ENCODE peak calls at places on chromosomes 5 and 9, in nine cellular contexts. J, G, X, L, U, F, S, B and T are unnamed samples.

GRCh38 chr5:173530547-173530946 is 85.9 kb downstream of the BOD1 start:
- DNase-seq in J (no peak), G (no peak), X (no peak), L (no peak), U (peak; percentile 36), F (no peak), S (peak; percentile 37), B (no peak), T (peak; percentile 69)

GRCh38 chr5:157888814-157889532 is 30.0 kb upstream of the CLINT1 start:
- DNase-seq in J (peak; percentile 30), G (no peak), X (no peak), L (no peak), U (no peak), F (no peak), S (no peak), B (no peak), T (no peak)

GRCh38 chr5:172731286-172732073 is 39.5 kb downstream of the DUSP1 start:
- DNase-seq in J (no peak), G (no peak), X (no peak), L (peak; percentile 87), U (no peak), F (no peak), S (no peak), B (no peak), T (no peak)

GRCh38 chr9:18544456-18544855 is 70.5 kb downstream of the ADAMTSL1 start:
- DNase-seq in J (no peak), G (no peak), X (no peak), L (no peak), U (no peak), F (no peak), S (no peak), B (no peak), T (no peak)

GRCh38 chr9:80707120-80707519 is 982.2 kb downstream of the TLE1 start:
- DNase-seq in J (peak; percentile 98), G (no peak), X (no peak), L (no peak), U (no peak), F (no peak), S (no peak), B (no peak), T (no peak)

GRCh38 chr5:125185740-125186139 is 439.3 kb upstream of the ZNF608 start:
- DNase-seq in J (no peak), G (no peak), X (no peak), L (no peak), U (no peak), F (no peak), S (no peak), B (no peak), T (no peak)

GRCh38 chr5:145856285-145856818 is 16.5 kb downstream of the GRXCR2 start:
- DNase-seq in J (no peak), G (no peak), X (peak; percentile 27), L (no peak), U (no peak), F (no peak), S (no peak), B (no peak), T (peak; percentile 50)

GRCh38 chr9:9912459-9912858 is 700.3 kb downstream of the PTPRD start:
- DNase-seq in J (no peak), G (no peak), X (no peak), L (no peak), U (peak; percentile 9), F (no peak), S (no peak), B (no peak), T (no peak)

GRCh38 chr5:58135571-58136335 is 324.1 kb downstream of the PLK2 start:
- DNase-seq in J (no peak), G (no peak), X (no peak), L (no peak), U (peak; percentile 42), F (no peak), S (no peak), B (no peak), T (no peak)

GRCh38 chr5:38105231-38105570 is 153.2 kb upstream of the EGFLAM start:
- DNase-seq in J (no peak), G (no peak), X (no peak), L (no peak), U (no peak), F (no peak), S (no peak), B (no peak), T (no peak)

GRCh38 chr5:150172147-150172546 is 5.6 kb downstream of the CDX1 start:
- DNase-seq in J (peak; percentile 3), G (no peak), X (peak; percentile 42), L (no peak), U (no peak), F (no peak), S (no peak), B (no peak), T (no peak)

GRCh38 chr9:134065720-134066419 is 2.0 kb downstream of the BRD3 start:
- DNase-seq in J (no peak), G (no peak), X (no peak), L (peak; percentile 52), U (peak; percentile 38), F (no peak), S (peak; percentile 91), B (peak; percentile 21), T (peak; percentile 73)

GRCh38 chr9:119302988-119303698 is 66.1 kb downstream of the BRINP1 start:
- DNase-seq in J (no peak), G (no peak), X (no peak), L (no peak), U (no peak), F (no peak), S (peak; percentile 1), B (no peak), T (no peak)

GRCh38 chr9:85960688-85961093 is 19.7 kb downstream of the NAA35 start:
- DNase-seq in J (no peak), G (no peak), X (no peak), L (no peak), U (peak; percentile 60), F (no peak), S (no peak), B (no peak), T (no peak)

GRCh38 chr9:87510251-87510683 is 12.6 kb downstream of the DAPK1 start:
- DNase-seq in J (no peak), G (no peak), X (no peak), L (no peak), U (no peak), F (no peak), S (no peak), B (no peak), T (no peak)

GRCh38 chr5:122493091-122493775 is 181.2 kb downstream of the SNCAIP start:
- DNase-seq in J (no peak), G (no peak), X (no peak), L (no peak), U (no peak), F (no peak), S (no peak), B (no peak), T (no peak)

GRCh38 chr9:112858625-112859147 is 32.0 kb downstream of the SLC46A2 start:
- DNase-seq in J (no peak), G (no peak), X (no peak), L (no peak), U (no peak), F (no peak), S (peak; percentile 73), B (no peak), T (peak; percentile 34)

DNA sequence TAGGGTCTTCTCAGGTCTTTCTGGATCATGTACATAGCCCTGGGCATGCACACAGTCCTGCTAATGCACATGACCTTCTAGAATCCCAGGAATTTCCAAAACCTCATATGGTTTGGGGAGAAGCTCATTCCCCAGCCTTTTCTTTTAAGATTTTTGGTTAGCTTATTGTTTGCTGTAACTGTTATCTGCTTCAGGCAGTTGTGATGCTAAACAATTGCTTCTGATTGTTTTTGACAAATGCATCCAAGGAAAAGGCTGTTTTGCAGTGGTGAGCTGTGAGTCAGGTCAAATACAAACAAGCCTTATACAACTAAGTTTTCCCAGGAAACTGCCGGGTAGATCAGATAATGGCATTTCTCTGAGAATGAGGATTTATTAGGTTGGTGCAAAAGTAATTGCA is 32.7 kb downstream of the SMC5 start:
- DNase-seq in J (no peak), G (no peak), X (no peak), L (no peak), U (no peak), F (no peak), S (no peak), B (no peak), T (no peak)
- H3K4me3 ChIP-seq in J (no peak overlapping the region), G (no peak overlapping the region), X (no peak overlapping the region), L (no peak overlapping the region), U (no peak overlapping the region), F (no peak overlapping the region), S (no peak overlapping the region), B (no peak overlapping the region), T (no peak overlapping the region)

DNA sequence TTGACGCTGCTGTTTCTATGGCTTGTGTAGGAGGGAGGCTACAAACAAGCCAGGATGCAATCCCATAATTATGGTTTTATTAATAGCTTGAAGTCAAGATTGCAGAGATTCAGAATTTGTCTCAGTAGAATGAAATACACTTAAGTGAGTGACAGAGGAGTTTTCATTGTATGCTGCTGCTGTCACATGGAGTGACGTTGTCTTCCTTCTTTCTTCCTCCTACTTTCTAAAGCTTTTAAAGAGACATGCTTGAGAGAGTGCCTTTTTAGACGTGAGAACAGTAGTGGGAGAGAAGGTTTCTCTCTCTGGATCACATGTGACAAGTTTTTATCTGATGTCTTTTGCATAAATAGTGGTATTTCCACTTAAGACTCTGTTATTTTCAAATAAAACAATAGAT is 48.9 kb downstream of the MACIR start:
- DNase-seq in J (no peak), G (no peak), X (no peak), L (no peak), U (no peak), F (no peak), S (no peak), B (no peak), T (no peak)
- H3K4me3 ChIP-seq in J (no peak overlapping the region), G (no peak overlapping the region), X (no peak overlapping the region), L (no peak overlapping the region), U (no peak overlapping the region), F (no peak overlapping the region), S (no peak overlapping the region), B (no peak overlapping the region), T (no peak overlapping the region)

DNA sequence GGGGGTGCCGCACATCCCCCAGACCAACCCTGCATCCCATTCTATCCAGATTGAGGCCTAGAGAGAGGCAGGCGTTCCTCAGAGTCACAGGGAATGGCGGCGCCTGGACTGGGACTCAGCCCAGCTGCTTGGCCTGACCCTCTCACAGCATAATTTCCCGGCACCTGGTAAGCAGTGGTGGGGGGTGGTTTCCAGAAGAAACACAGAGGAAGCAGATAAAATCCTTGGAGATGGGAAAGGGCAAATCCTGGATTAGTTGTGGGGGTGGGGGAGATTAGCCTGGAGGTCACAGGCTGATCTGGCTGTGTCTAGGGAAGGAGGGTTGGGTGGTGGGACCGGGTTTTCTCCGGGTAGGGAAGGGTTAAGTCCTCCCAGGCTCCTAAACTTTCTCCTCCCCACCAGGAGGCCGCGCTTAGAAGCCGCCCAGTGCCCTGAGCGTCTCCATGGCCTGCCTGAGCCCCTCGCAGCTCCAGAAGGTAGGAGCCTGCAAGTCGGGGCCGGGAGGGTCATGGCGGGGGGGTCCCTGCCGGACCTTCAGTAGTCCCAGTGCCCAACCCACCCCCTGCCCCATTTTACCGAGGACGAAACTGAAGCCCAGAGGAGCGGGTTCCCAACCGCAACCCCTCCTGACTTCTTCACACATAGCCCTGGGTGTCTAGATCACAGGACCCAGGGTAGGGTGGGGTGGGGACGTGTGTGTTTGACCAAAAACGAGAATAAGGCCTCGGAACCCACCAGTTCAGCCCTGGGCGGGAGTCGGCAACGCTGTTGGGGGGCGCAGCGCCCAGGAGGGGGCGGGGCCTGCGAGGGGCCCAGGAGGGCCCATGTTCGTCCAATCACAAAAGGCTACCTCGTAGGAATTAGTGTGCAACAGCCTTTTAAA is 1.3 kb downstream of the PHYHD1 start:
- DNase-seq in J (no peak), G (no peak), X (no peak), L (no peak), U (peak; percentile 95), F (no peak), S (no peak), B (no peak), T (peak; percentile 95)
- H3K4me3 ChIP-seq in J (peak overlapping the region; percentile 66), G (peak overlapping the region; percentile 30), X (peak overlapping the region; percentile 56), L (peak overlapping the region; percentile 83), U (peak overlapping the region; percentile 76), F (peak overlapping the region; percentile 53), S (no peak overlapping the region), B (no peak overlapping the region), T (peak overlapping the region; percentile 64)

GRCh38 chr9:89493181-89493580 is 4.7 kb downstream of the SEMA4D start:
- DNase-seq in J (no peak), G (no peak), X (no peak), L (no peak), U (no peak), F (no peak), S (no peak), B (no peak), T (peak; percentile 52)
- H3K4me3 ChIP-seq in J (no peak overlapping the region), G (no peak overlapping the region), X (no peak overlapping the region), L (peak overlapping the region; percentile 0), U (no peak overlapping the region), F (no peak overlapping the region), S (no peak overlapping the region), B (no peak overlapping the region), T (no peak overlapping the region)